ENCODE peak calls at places on chromosomes 2 and 18, in ten cellular contexts. One of them, this sample, is unnamed. For H3K27me3, the result is how much of the 10 kb centered on the place peaks cover.

GRCh38 chr2:54394392-54394791 is 61.7 kb upstream of the SPTBN1 start:
- DNase-seq in tibial nerve: no peak
- DNase-seq in HCT116: no peak
- DNase-seq in adrenal gland: no peak
- DNase-seq in sigmoid colon: no peak
- DNase-seq in upper lobe of left lung: no peak
- DNase-seq in prostate gland: no peak
- DNase-seq in IMR-90: no peak
- DNase-seq in transverse colon: no peak
- DNase-seq in endothelial cell of umbilical vein: no peak
- DNase-seq in this sample: no peak

GRCh38 chr2:80303006-80303741 is 1.4 kb downstream of the LRRTM1 start:
- DNase-seq in sigmoid colon: no peak
- DNase-seq in endothelial cell of umbilical vein: no peak
- DNase-seq in transverse colon: no peak
- DNase-seq in prostate gland: no peak
- DNase-seq in upper lobe of left lung: peak
- DNase-seq in tibial nerve: no peak
- DNase-seq in adrenal gland: no peak
- DNase-seq in IMR-90: no peak
- DNase-seq in HCT116: no peak
- DNase-seq in this sample: no peak

GRCh38 chr2:73836141-73836943 is 7.6 kb downstream of the STAMBP start:
- DNase-seq in adrenal gland: no peak
- DNase-seq in endothelial cell of umbilical vein: no peak
- DNase-seq in prostate gland: no peak
- DNase-seq in tibial nerve: no peak
- DNase-seq in upper lobe of left lung: peak
- DNase-seq in HCT116: no peak
- DNase-seq in transverse colon: no peak
- DNase-seq in IMR-90: no peak
- DNase-seq in sigmoid colon: peak
- DNase-seq in this sample: no peak

GRCh38 chr18:31325051-31325450 is 7.1 kb downstream of the DSG1 start:
- DNase-seq in upper lobe of left lung: no peak
- DNase-seq in tibial nerve: peak
- DNase-seq in HCT116: no peak
- DNase-seq in IMR-90: peak
- DNase-seq in endothelial cell of umbilical vein: peak
- DNase-seq in sigmoid colon: no peak
- DNase-seq in prostate gland: no peak
- DNase-seq in adrenal gland: no peak
- DNase-seq in transverse colon: no peak
- DNase-seq in this sample: no peak

GRCh38 chr18:76894947-76895346 is 72.6 kb downstream of the ZNF236 start:
- DNase-seq in upper lobe of left lung: peak
- DNase-seq in endothelial cell of umbilical vein: no peak
- DNase-seq in adrenal gland: no peak
- DNase-seq in tibial nerve: no peak
- DNase-seq in transverse colon: no peak
- DNase-seq in IMR-90: no peak
- DNase-seq in prostate gland: no peak
- DNase-seq in sigmoid colon: no peak
- DNase-seq in HCT116: no peak
- DNase-seq in this sample: no peak

GRCh38 chr2:126571403-126571802 is 84.6 kb upstream of the GYPC start:
- DNase-seq in endothelial cell of umbilical vein: no peak
- DNase-seq in transverse colon: no peak
- DNase-seq in upper lobe of left lung: no peak
- DNase-seq in adrenal gland: no peak
- DNase-seq in prostate gland: no peak
- DNase-seq in sigmoid colon: no peak
- DNase-seq in IMR-90: no peak
- DNase-seq in HCT116: no peak
- DNase-seq in tibial nerve: no peak
- DNase-seq in this sample: no peak

GRCh38 chr2:42809876-42810125 is 17.4 kb upstream of the HAAO start:
- DNase-seq in transverse colon: peak
- DNase-seq in sigmoid colon: peak
- DNase-seq in endothelial cell of umbilical vein: no peak
- DNase-seq in upper lobe of left lung: peak
- DNase-seq in IMR-90: peak
- DNase-seq in adrenal gland: peak
- DNase-seq in HCT116: peak
- DNase-seq in prostate gland: peak
- DNase-seq in tibial nerve: no peak
- DNase-seq in this sample: peak

GRCh38 chr2:112712903-112713584 is 7.8 kb upstream of the NT5DC4 start:
- DNase-seq in IMR-90: peak
- DNase-seq in endothelial cell of umbilical vein: no peak
- DNase-seq in adrenal gland: peak
- DNase-seq in HCT116: no peak
- DNase-seq in prostate gland: no peak
- DNase-seq in upper lobe of left lung: peak
- DNase-seq in tibial nerve: no peak
- DNase-seq in sigmoid colon: no peak
- DNase-seq in transverse colon: no peak
- DNase-seq in this sample: no peak

GRCh38 chr2:108325756-108326155 is 37.1 kb downstream of the SULT1C2 start:
- DNase-seq in endothelial cell of umbilical vein: no peak
- DNase-seq in IMR-90: peak
- DNase-seq in upper lobe of left lung: no peak
- DNase-seq in transverse colon: no peak
- DNase-seq in HCT116: no peak
- DNase-seq in adrenal gland: no peak
- DNase-seq in prostate gland: no peak
- DNase-seq in tibial nerve: no peak
- DNase-seq in sigmoid colon: no peak
- DNase-seq in this sample: no peak

GRCh38 chr2:234679766-234680687 is 183.1 kb upstream of the ARL4C start:
- DNase-seq in tibial nerve: peak
- DNase-seq in upper lobe of left lung: no peak
- DNase-seq in adrenal gland: peak
- DNase-seq in IMR-90: peak
- DNase-seq in transverse colon: peak
- DNase-seq in endothelial cell of umbilical vein: peak
- DNase-seq in sigmoid colon: peak
- DNase-seq in prostate gland: no peak
- DNase-seq in HCT116: peak
- DNase-seq in this sample: peak

GRCh38 chr2:25521126-25521525 is 152.3 kb downstream of the DTNB start:
- DNase-seq in transverse colon: no peak
- DNase-seq in tibial nerve: no peak
- DNase-seq in IMR-90: peak
- DNase-seq in HCT116: no peak
- DNase-seq in adrenal gland: no peak
- DNase-seq in prostate gland: no peak
- DNase-seq in sigmoid colon: no peak
- DNase-seq in upper lobe of left lung: no peak
- DNase-seq in endothelial cell of umbilical vein: no peak
- DNase-seq in this sample: no peak

GRCh38 chr2:105521176-105521575 is 122.3 kb upstream of the FHL2 start:
- DNase-seq in tibial nerve: no peak
- DNase-seq in IMR-90: peak
- DNase-seq in transverse colon: no peak
- DNase-seq in adrenal gland: no peak
- DNase-seq in sigmoid colon: no peak
- DNase-seq in upper lobe of left lung: no peak
- DNase-seq in HCT116: no peak
- DNase-seq in prostate gland: no peak
- DNase-seq in endothelial cell of umbilical vein: peak
- DNase-seq in this sample: no peak

GRCh38 chr2:37230581-37230980 is 815 bp downstream of the CEBPZ start:
- DNase-seq in IMR-90: no peak
- DNase-seq in upper lobe of left lung: no peak
- DNase-seq in transverse colon: peak
- DNase-seq in prostate gland: no peak
- DNase-seq in sigmoid colon: no peak
- DNase-seq in tibial nerve: no peak
- DNase-seq in endothelial cell of umbilical vein: no peak
- DNase-seq in adrenal gland: no peak
- DNase-seq in HCT116: no peak
- DNase-seq in this sample: no peak

GRCh38 chr2:160657206-160657605 is 163.6 kb upstream of the RBMS1 start:
- DNase-seq in endothelial cell of umbilical vein: no peak
- DNase-seq in IMR-90: no peak
- DNase-seq in prostate gland: no peak
- DNase-seq in tibial nerve: no peak
- DNase-seq in HCT116: no peak
- DNase-seq in transverse colon: no peak
- DNase-seq in upper lobe of left lung: no peak
- DNase-seq in sigmoid colon: no peak
- DNase-seq in adrenal gland: no peak
- DNase-seq in this sample: no peak

GRCh38 chr18:48983793-48984437 is 33.1 kb upstream of the SMAD7 start:
- DNase-seq in endothelial cell of umbilical vein: peak
- DNase-seq in IMR-90: peak
- DNase-seq in upper lobe of left lung: no peak
- DNase-seq in sigmoid colon: no peak
- DNase-seq in tibial nerve: no peak
- DNase-seq in HCT116: no peak
- DNase-seq in prostate gland: no peak
- DNase-seq in adrenal gland: peak
- DNase-seq in transverse colon: no peak
- DNase-seq in this sample: no peak

GRCh38 chr2:137208361-137208973 is 443.1 kb downstream of the THSD7B start:
- DNase-seq in sigmoid colon: no peak
- DNase-seq in tibial nerve: no peak
- DNase-seq in IMR-90: no peak
- DNase-seq in endothelial cell of umbilical vein: no peak
- DNase-seq in HCT116: no peak
- DNase-seq in adrenal gland: peak
- DNase-seq in upper lobe of left lung: no peak
- DNase-seq in transverse colon: no peak
- DNase-seq in prostate gland: no peak
- DNase-seq in this sample: no peak

GRCh38 chr2:128310761-128311160 is 7.9 kb downstream of the HS6ST1 start:
- DNase-seq in adrenal gland: peak
- DNase-seq in prostate gland: no peak
- DNase-seq in sigmoid colon: peak
- DNase-seq in transverse colon: no peak
- DNase-seq in tibial nerve: no peak
- DNase-seq in HCT116: no peak
- DNase-seq in upper lobe of left lung: no peak
- DNase-seq in endothelial cell of umbilical vein: no peak
- DNase-seq in IMR-90: no peak
- DNase-seq in this sample: no peak

GRCh38 chr2:122191331-122191730 is 435.9 kb downstream of the TSN start:
- DNase-seq in transverse colon: no peak
- DNase-seq in prostate gland: no peak
- DNase-seq in endothelial cell of umbilical vein: no peak
- DNase-seq in upper lobe of left lung: no peak
- DNase-seq in sigmoid colon: no peak
- DNase-seq in adrenal gland: no peak
- DNase-seq in HCT116: peak
- DNase-seq in IMR-90: no peak
- DNase-seq in tibial nerve: no peak
- DNase-seq in this sample: no peak

GRCh38 chr2:130785466-130786055 is 30.2 kb downstream of the AMER3 start:
- DNase-seq in endothelial cell of umbilical vein: no peak
- DNase-seq in upper lobe of left lung: no peak
- DNase-seq in tibial nerve: no peak
- DNase-seq in prostate gland: no peak
- DNase-seq in adrenal gland: no peak
- DNase-seq in IMR-90: no peak
- DNase-seq in transverse colon: no peak
- DNase-seq in HCT116: no peak
- DNase-seq in sigmoid colon: no peak
- DNase-seq in this sample: no peak
- TF ChIP-seq POLR2A in endothelial cell of umbilical vein: no peak
- TF ChIP-seq POLR2A in upper lobe of left lung: no peak
- TF ChIP-seq POLR2A in tibial nerve: no peak
- TF ChIP-seq POLR2A in prostate gland: no peak
- TF ChIP-seq POLR2A in adrenal gland: no peak
- TF ChIP-seq POLR2A in IMR-90: no peak
- TF ChIP-seq POLR2A in transverse colon: no peak
- TF ChIP-seq POLR2A in HCT116: no peak
- TF ChIP-seq POLR2A in sigmoid colon: no peak
- TF ChIP-seq POLR2A in this sample: no peak

DNA sequence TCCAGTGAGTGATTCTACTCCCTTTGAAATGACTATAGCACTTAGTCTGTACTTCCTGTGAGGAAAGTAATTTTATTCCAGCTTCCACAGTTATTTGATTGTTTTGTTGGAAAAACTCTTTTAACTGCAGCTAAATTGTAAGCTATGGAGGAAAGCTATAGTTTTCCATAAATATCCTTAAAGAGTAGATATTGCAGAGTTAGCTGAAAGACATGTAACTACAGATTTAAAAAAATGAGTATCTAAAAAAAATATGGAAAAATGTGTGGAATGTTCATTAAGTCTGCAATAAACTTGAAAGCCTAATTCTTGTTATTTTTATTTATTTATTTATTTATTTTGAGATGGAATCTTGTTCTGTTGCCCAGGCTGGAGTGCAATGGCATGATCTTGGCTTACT is 56.8 kb upstream of the AQP4 start:
- DNase-seq in adrenal gland: no peak
- DNase-seq in prostate gland: no peak
- DNase-seq in transverse colon: no peak
- DNase-seq in tibial nerve: no peak
- DNase-seq in sigmoid colon: no peak
- DNase-seq in upper lobe of left lung: no peak
- DNase-seq in IMR-90: no peak
- DNase-seq in HCT116: no peak
- DNase-seq in endothelial cell of umbilical vein: no peak
- DNase-seq in this sample: no peak
- H3K27me3 ChIP-seq in adrenal gland: under half
- H3K27me3 ChIP-seq in prostate gland: under half
- H3K27me3 ChIP-seq in transverse colon: under half
- H3K27me3 ChIP-seq in tibial nerve: under half
- H3K27me3 ChIP-seq in sigmoid colon: under half
- H3K27me3 ChIP-seq in upper lobe of left lung: under half
- H3K27me3 ChIP-seq in IMR-90: under half
- H3K27me3 ChIP-seq in HCT116: under half
- H3K27me3 ChIP-seq in endothelial cell of umbilical vein: under half
- H3K27me3 ChIP-seq in this sample: under half

GRCh38 chr18:59009846-59010245 is 129.8 kb upstream of the SEC11C start:
- DNase-seq in IMR-90: no peak
- DNase-seq in HCT116: no peak
- DNase-seq in adrenal gland: no peak
- DNase-seq in prostate gland: no peak
- DNase-seq in transverse colon: no peak
- DNase-seq in endothelial cell of umbilical vein: no peak
- DNase-seq in sigmoid colon: no peak
- DNase-seq in upper lobe of left lung: no peak
- DNase-seq in tibial nerve: no peak
- DNase-seq in this sample: no peak
- H3K27ac ChIP-seq in IMR-90: no peak
- H3K27ac ChIP-seq in HCT116: no peak
- H3K27ac ChIP-seq in adrenal gland: no peak
- H3K27ac ChIP-seq in prostate gland: no peak
- H3K27ac ChIP-seq in transverse colon: no peak
- H3K27ac ChIP-seq in endothelial cell of umbilical vein: no peak
- H3K27ac ChIP-seq in sigmoid colon: no peak
- H3K27ac ChIP-seq in upper lobe of left lung: no peak
- H3K27ac ChIP-seq in tibial nerve: no peak
- H3K27ac ChIP-seq in this sample: no peak

DNA sequence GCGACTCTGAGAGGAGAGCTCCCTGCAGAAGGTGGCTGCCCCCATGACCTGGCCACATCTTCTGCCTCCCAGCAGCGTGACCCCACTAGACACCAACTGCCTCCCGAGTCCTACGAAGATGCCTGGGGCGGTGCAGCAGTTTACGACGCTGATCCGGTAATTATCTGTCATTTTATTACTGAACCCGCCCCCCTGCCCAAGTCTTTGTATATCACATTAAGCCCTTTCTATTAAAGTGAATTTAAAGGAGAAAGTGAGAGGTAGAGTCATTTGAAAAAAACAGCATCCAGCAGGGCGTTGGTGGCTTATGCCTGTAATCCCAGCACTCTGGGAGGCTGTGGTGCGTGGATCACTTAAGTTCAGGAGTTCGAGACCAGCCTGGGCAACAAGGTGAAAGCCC is 33.4 kb downstream of the ABCG8 start:
- DNase-seq in upper lobe of left lung: no peak
- DNase-seq in IMR-90: no peak
- DNase-seq in prostate gland: no peak
- DNase-seq in sigmoid colon: no peak
- DNase-seq in transverse colon: no peak
- DNase-seq in HCT116: no peak
- DNase-seq in tibial nerve: no peak
- DNase-seq in endothelial cell of umbilical vein: no peak
- DNase-seq in adrenal gland: no peak
- DNase-seq in this sample: no peak
- TF ChIP-seq POLR2A in upper lobe of left lung: no peak
- TF ChIP-seq POLR2A in IMR-90: no peak
- TF ChIP-seq POLR2A in prostate gland: no peak
- TF ChIP-seq POLR2A in sigmoid colon: no peak
- TF ChIP-seq POLR2A in transverse colon: no peak
- TF ChIP-seq POLR2A in HCT116: no peak
- TF ChIP-seq POLR2A in tibial nerve: no peak
- TF ChIP-seq POLR2A in endothelial cell of umbilical vein: no peak
- TF ChIP-seq POLR2A in adrenal gland: no peak
- TF ChIP-seq POLR2A in this sample: no peak

This sample was measured in gastrocnemius medialis.